ENCODE peak calls at places on chromosomes 12 and 14, in eight cellular contexts. V is MCF 10A, T is cardiac muscle cell, O is endothelial cell, P is glutamatergic neuron, Q is HFF-Myc, D is heart right ventricle, S is nephron progenitor cell. I is an unnamed sample.
A peak's percentile ranks its signal among the peaks of the same experiment; 100 is the strongest.

GRCh38 chr14:20904393-20905029 is 13.3 kb downstream of the RNASE3 start:
- DNase-seq in V (no peak), T (no peak), O (peak; percentile 15), P (no peak), Q (no peak), D (no peak), S (peak; percentile 6), I (no peak)

GRCh38 chr14:42665083-42665482 is 1058.4 kb downstream of the LRFN5 start:
- DNase-seq in V (peak; percentile 24), T (no peak), O (no peak), P (no peak), Q (no peak), D (no peak), S (no peak), I (no peak)

GRCh38 chr12:125455556-125455955 is 390.3 kb downstream of the AACS start:
- DNase-seq in V (peak; percentile 9), T (no peak), O (no peak), P (no peak), Q (no peak), D (no peak), S (no peak), I (no peak)

GRCh38 chr14:50063876-50064420 is 52.4 kb downstream of the VCPKMT start:
- DNase-seq in V (no peak), T (no peak), O (no peak), P (no peak), Q (no peak), D (no peak), S (no peak), I (no peak)

GRCh38 chr12:59122784-59123183 is 202.5 kb upstream of the LRIG3 start:
- DNase-seq in V (no peak), T (peak; percentile 36), O (no peak), P (no peak), Q (no peak), D (peak; percentile 6), S (no peak), I (no peak)

GRCh38 chr12:49842519-49843352 is at the start of gene BCDIN3D:
- DNase-seq in V (peak; percentile 94), T (peak; percentile 96), O (peak; percentile 78), P (peak; percentile 91), Q (peak; percentile 80), D (peak; percentile 90), S (peak; percentile 87), I (peak; percentile 96)

GRCh38 chr14:91356218-91356763 is 61.3 kb downstream of the CCDC88C start:
- DNase-seq in V (no peak), T (no peak), O (no peak), P (no peak), Q (no peak), D (no peak), S (peak; percentile 65), I (no peak)

GRCh38 chr14:39342768-39343167 is 89.5 kb downstream of the FBXO33 start:
- DNase-seq in V (no peak), T (peak; percentile 5), O (no peak), P (no peak), Q (no peak), D (no peak), S (no peak), I (no peak)

GRCh38 chr12:132389066-132389465 is 59.7 kb upstream of the GALNT9 start:
- DNase-seq in V (no peak), T (no peak), O (no peak), P (no peak), Q (no peak), D (no peak), S (no peak), I (no peak)

GRCh38 chr12:116360579-116361403 is 83.3 kb upstream of the MED13L start:
- DNase-seq in V (no peak), T (no peak), O (no peak), P (no peak), Q (no peak), D (no peak), S (no peak), I (no peak)

GRCh38 chr12:97308576-97309198 is 153.9 kb upstream of the RMST start:
- DNase-seq in V (peak; percentile 57), T (peak; percentile 72), O (peak; percentile 28), P (no peak), Q (peak; percentile 6), D (peak; percentile 20), S (no peak), I (no peak)

GRCh38 chr12:15852383-15852782 is 29.8 kb upstream of the STRAP start:
- DNase-seq in V (peak; percentile 80), T (peak; percentile 87), O (no peak), P (no peak), Q (no peak), D (no peak), S (no peak), I (no peak)

GRCh38 chr12:43937947-43938346 is 102.1 kb downstream of the TMEM117 start:
- DNase-seq in V (peak; percentile 6), T (peak; percentile 22), O (no peak), P (peak; percentile 22), Q (no peak), D (no peak), S (no peak), I (no peak)

GRCh38 chr14:74955229-74955999 is at the start of gene PGF:
- DNase-seq in V (peak; percentile 51), T (peak; percentile 51), O (peak; percentile 68), P (peak; percentile 73), Q (no peak), D (peak; percentile 71), S (peak; percentile 84), I (no peak)

GRCh38 chr12:114866331-114866730 is 182.4 kb upstream of the TBX3 start:
- DNase-seq in V (no peak), T (no peak), O (no peak), P (no peak), Q (no peak), D (no peak), S (no peak), I (no peak)

GRCh38 chr12:124420972-124421674 is 126.2 kb downstream of the RFLNA start:
- DNase-seq in V (no peak), T (no peak), O (no peak), P (no peak), Q (no peak), D (no peak), S (no peak), I (no peak)

GRCh38 chr12:65643595-65644386 is 180.5 kb upstream of the HMGA2 start:
- DNase-seq in V (peak; percentile 41), T (no peak), O (no peak), P (no peak), Q (no peak), D (no peak), S (no peak), I (no peak)

GRCh38 chr12:105317453-105317852 is 13.0 kb upstream of the C12orf75 start:
- DNase-seq in V (no peak), T (no peak), O (no peak), P (no peak), Q (no peak), D (no peak), S (no peak), I (no peak)

GRCh38 chr14:36655963-36656768 is 5.5 kb upstream of the PAX9 start:
- DNase-seq in V (no peak), T (no peak), O (peak; percentile 75), P (peak; percentile 78), Q (no peak), D (no peak), S (peak; percentile 84), I (no peak)

GRCh38 chr14:59004012-59004411 is 184.5 kb upstream of the DAAM1 start:
- DNase-seq in V (no peak), T (peak; percentile 35), O (no peak), P (no peak), Q (no peak), D (no peak), S (no peak), I (no peak)

GRCh38 chr14:59427653-59428578 is 37.3 kb downstream of the GPR135 start:
- DNase-seq in V (no peak), T (peak; percentile 69), O (no peak), P (no peak), Q (no peak), D (peak; percentile 77), S (no peak), I (no peak)

GRCh38 chr12:50325890-50326391 is 42.6 kb upstream of the LIMA1 start:
- DNase-seq in V (peak; percentile 67), T (peak; percentile 57), O (no peak), P (no peak), Q (no peak), D (no peak), S (no peak), I (no peak)

GRCh38 chr12:39958377-39958776 is 147.5 kb downstream of the SLC2A13 start:
- DNase-seq in V (no peak), T (peak; percentile 11), O (peak; percentile 9), P (no peak), Q (no peak), D (no peak), S (no peak), I (no peak)
- TF ChIP-seq CTCF in V (no peak), T (peak; percentile 26), O (no peak), P (no peak), Q (peak; percentile 22), D (no peak), S (no peak), I (peak; percentile 14)

DNA sequence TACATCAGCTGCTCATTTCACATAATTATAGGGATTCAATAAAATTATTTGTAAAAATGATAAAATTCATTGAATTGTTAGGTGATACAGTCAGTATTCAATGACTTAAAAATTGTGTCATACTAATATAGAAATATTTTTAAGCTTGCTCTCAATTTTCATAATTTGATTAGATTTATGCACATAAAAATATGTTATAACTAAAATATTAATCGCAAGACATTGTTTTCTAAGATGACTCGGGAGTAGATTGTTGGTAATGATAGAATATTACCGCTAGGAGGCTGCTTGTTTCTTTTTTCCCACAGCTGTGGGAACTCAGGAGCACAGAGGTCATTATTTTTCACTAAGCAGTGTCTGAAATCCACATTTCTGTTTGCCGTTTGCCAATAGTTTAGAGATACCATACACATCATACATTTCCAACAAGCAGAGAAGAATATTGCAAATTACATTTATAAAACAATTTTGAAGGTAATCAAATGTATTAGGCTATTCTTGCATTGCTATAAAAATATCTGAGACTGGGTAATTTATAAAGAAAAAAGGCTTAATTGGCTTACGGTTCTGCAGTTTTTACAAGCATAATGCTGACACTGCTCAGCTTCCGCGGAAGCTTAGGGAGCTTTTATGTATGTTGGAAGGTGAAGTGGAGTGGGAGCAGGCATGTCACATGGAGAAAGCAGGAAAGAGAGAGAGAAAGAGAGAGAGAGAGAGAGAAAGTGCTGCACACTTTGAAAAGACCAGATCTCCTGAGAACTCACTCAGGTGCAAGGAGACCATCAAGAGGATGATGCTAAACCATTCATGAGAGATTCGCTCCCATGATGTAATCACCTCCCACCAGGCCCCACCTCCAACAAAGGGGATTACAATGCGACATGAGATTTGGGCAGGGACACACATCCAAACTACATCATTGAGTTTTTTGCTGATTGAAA is 9.2 kb downstream of the CD69 start:
- DNase-seq in V (peak; percentile 23), T (peak; percentile 47), O (no peak), P (no peak), Q (no peak), D (no peak), S (no peak), I (no peak)
- TF ChIP-seq CTCF in V (no peak), T (peak; percentile 56), O (no peak), P (peak; percentile 23), Q (no peak), D (no peak), S (no peak), I (no peak)

GRCh38 chr14:103126873-103127304 is 3.6 kb downstream of the TNFAIP2 start:
- DNase-seq in V (peak; percentile 69), T (peak; percentile 43), O (peak; percentile 57), P (peak; percentile 81), Q (no peak), D (no peak), S (peak; percentile 85), I (no peak)
- TF ChIP-seq CTCF in V (peak; percentile 9), T (no peak), O (no peak), P (no peak), Q (no peak), D (no peak), S (no peak), I (peak; percentile 28)

GRCh38 chr12:121245031-121245430 is 35.1 kb downstream of the P2RX4 start:
- DNase-seq in V (no peak), T (no peak), O (no peak), P (no peak), Q (no peak), D (no peak), S (no peak), I (no peak)
- TF ChIP-seq CTCF in V (no peak), T (no peak), O (no peak), P (no peak), Q (no peak), D (no peak), S (no peak), I (no peak)

I was measured in osteocyte.